ENCODE peak calls at places on chromosome 13, in ten cellular contexts. K is uterus, A is sigmoid colon, S is adrenal gland, F is Peyer's patch, X is testis, B is body of pancreas, G is heart left ventricle, M is gastrocnemius medialis, N is IMR-90. U is an unnamed sample.

GRCh38 chr13:111007209-111007608 is 92.3 kb upstream of the ANKRD10 start:
- DNase-seq in K (no peak), A (no peak), S (no peak), F (no peak), X (no peak), B (no peak), G (no peak), M (no peak), N (no peak), U (no peak)

GRCh38 chr13:79626924-79627323 is 146.0 kb downstream of the NDFIP2 start:
- DNase-seq in K (no peak), A (no peak), S (no peak), F (no peak), X (no peak), B (no peak), G (no peak), M (no peak), N (no peak), U (no peak)

GRCh38 chr13:110390572-110390971 is 83.5 kb downstream of the COL4A2 start:
- DNase-seq in K (no peak), A (no peak), S (no peak), F (no peak), X (no peak), B (no peak), G (no peak), M (no peak), N (peak), U (no peak)

GRCh38 chr13:110758195-110758594 is 44.7 kb downstream of the ING1 start:
- DNase-seq in K (no peak), A (no peak), S (no peak), F (no peak), X (no peak), B (peak), G (no peak), M (no peak), N (peak), U (no peak)

GRCh38 chr13:67049744-67050143 is 180.4 kb downstream of the PCDH9 start:
- DNase-seq in K (no peak), A (no peak), S (no peak), F (no peak), X (no peak), B (no peak), G (no peak), M (no peak), N (no peak), U (no peak)

GRCh38 chr13:21014666-21015170 is 46.7 kb downstream of the LATS2 start:
- DNase-seq in K (peak), A (peak), S (peak), F (peak), X (no peak), B (no peak), G (peak), M (peak), N (peak), U (no peak)

GRCh38 chr13:23673354-23673753 is 103.1 kb downstream of the TNFRSF19 start:
- DNase-seq in K (peak), A (no peak), S (no peak), F (no peak), X (no peak), B (peak), G (no peak), M (peak), N (peak), U (no peak)

GRCh38 chr13:88622362-88622973 is 951.3 kb downstream of the SLITRK5 start:
- DNase-seq in K (no peak), A (no peak), S (no peak), F (peak), X (no peak), B (no peak), G (no peak), M (no peak), N (no peak), U (no peak)

GRCh38 chr13:91133941-91134772 is 213.3 kb upstream of the MIR17HG start:
- DNase-seq in K (no peak), A (no peak), S (peak), F (peak), X (peak), B (peak), G (peak), M (no peak), N (peak), U (peak)

GRCh38 chr13:35874704-35875103 is 256.5 kb downstream of the DCLK1 start:
- DNase-seq in K (no peak), A (no peak), S (no peak), F (no peak), X (no peak), B (no peak), G (peak), M (peak), N (no peak), U (no peak)

GRCh38 chr13:110442946-110443632 is 118.4 kb downstream of the RAB20 start:
- DNase-seq in K (no peak), A (no peak), S (no peak), F (no peak), X (no peak), B (no peak), G (no peak), M (no peak), N (peak), U (no peak)

GRCh38 chr13:51148223-51148951 is 37.3 kb upstream of the C13orf42 start:
- DNase-seq in K (no peak), A (no peak), S (no peak), F (no peak), X (no peak), B (no peak), G (no peak), M (no peak), N (no peak), U (no peak)

GRCh38 chr13:106117035-106117434 is 418.4 kb downstream of the EFNB2 start:
- DNase-seq in K (no peak), A (no peak), S (no peak), F (no peak), X (no peak), B (no peak), G (no peak), M (no peak), N (peak), U (no peak)

GRCh38 chr13:33388254-33388998 is 102.9 kb upstream of the STARD13 start:
- DNase-seq in K (no peak), A (no peak), S (no peak), F (no peak), X (no peak), B (no peak), G (no peak), M (no peak), N (no peak), U (no peak)

GRCh38 chr13:20654156-20654555 is 49.3 kb upstream of the IL17D start:
- DNase-seq in K (no peak), A (no peak), S (no peak), F (no peak), X (no peak), B (no peak), G (no peak), M (no peak), N (peak), U (no peak)

GRCh38 chr13:111956261-111957151 is 110.4 kb upstream of the SOX1 start:
- DNase-seq in K (no peak), A (peak), S (no peak), F (no peak), X (no peak), B (no peak), G (no peak), M (no peak), N (no peak), U (no peak)

GRCh38 chr13:52827839-52828238 is 20.6 kb downstream of the PCDH8 start:
- DNase-seq in K (no peak), A (no peak), S (no peak), F (no peak), X (no peak), B (no peak), G (no peak), M (no peak), N (no peak), U (no peak)

GRCh38 chr13:73536865-73537264 is 478.1 kb downstream of the KLF5 start:
- DNase-seq in K (no peak), A (no peak), S (no peak), F (no peak), X (no peak), B (no peak), G (no peak), M (no peak), N (no peak), U (no peak)

GRCh38 chr13:21691928-21692327 is 21.1 kb downstream of the FGF9 start:
- DNase-seq in K (no peak), A (no peak), S (no peak), F (no peak), X (no peak), B (no peak), G (no peak), M (no peak), N (no peak), U (no peak)

GRCh38 chr13:28494537-28494860 is 429 bp downstream of the FLT1 start:
- DNase-seq in K (no peak), A (no peak), S (peak), F (no peak), X (no peak), B (no peak), G (no peak), M (no peak), N (no peak), U (no peak)

GRCh38 chr13:111318396-111318795 is 2.0 kb upstream of the TEX29 start:
- DNase-seq in K (no peak), A (no peak), S (no peak), F (peak), X (no peak), B (no peak), G (no peak), M (no peak), N (peak), U (no peak)

GRCh38 chr13:40094056-40094455 is 438.6 kb downstream of the COG6 start:
- DNase-seq in K (no peak), A (no peak), S (no peak), F (no peak), X (no peak), B (no peak), G (no peak), M (no peak), N (no peak), U (no peak)

GRCh38 chr13:50130686-50131051 is 115.4 kb downstream of the KCNRG start:
- DNase-seq in K (no peak), A (no peak), S (peak), F (peak), X (no peak), B (no peak), G (peak), M (no peak), N (peak), U (no peak)

GRCh38 chr13:94384217-94384905 is 95.1 kb downstream of the DCT start:
- DNase-seq in K (no peak), A (no peak), S (no peak), F (no peak), X (no peak), B (no peak), G (no peak), M (no peak), N (peak), U (no peak)

GRCh38 chr13:65929436-65929835 is 1300.7 kb downstream of the PCDH9 start:
- DNase-seq in K (no peak), A (no peak), S (no peak), F (no peak), X (no peak), B (no peak), G (no peak), M (no peak), N (peak), U (no peak)

GRCh38 chr13:25085125-25085742 is 10.7 kb upstream of the PABPC3 start:
- DNase-seq in K (no peak), A (no peak), S (peak), F (no peak), X (peak), B (peak), G (no peak), M (no peak), N (peak), U (no peak)

GRCh38 chr13:70125693-70126092 is 17.4 kb upstream of the KLHL1 start:
- DNase-seq in K (no peak), A (no peak), S (no peak), F (no peak), X (no peak), B (no peak), G (no peak), M (no peak), N (no peak), U (no peak)

GRCh38 chr13:27183561-27184147 is 12.0 kb upstream of the USP12 start:
- DNase-seq in K (no peak), A (no peak), S (no peak), F (no peak), X (no peak), B (peak), G (no peak), M (no peak), N (peak), U (no peak)

GRCh38 chr13:27556109-27556508 is 64.2 kb downstream of the LNX2 start:
- DNase-seq in K (no peak), A (peak), S (no peak), F (no peak), X (no peak), B (peak), G (no peak), M (no peak), N (peak), U (no peak)

GRCh38 chr13:47890146-47890814 is 110.8 kb downstream of the SUCLA2 start:
- DNase-seq in K (no peak), A (no peak), S (no peak), F (no peak), X (no peak), B (no peak), G (no peak), M (no peak), N (no peak), U (no peak)

GRCh38 chr13:41263261-41263971 is at the start of gene MTRF1:
- DNase-seq in K (peak), A (peak), S (peak), F (peak), X (peak), B (peak), G (peak), M (peak), N (peak), U (peak)
- TF ChIP-seq POLR2A in K (no peak), A (no peak), S (peak), F (no peak), X (no peak), B (peak), G (no peak), M (peak), N (no peak), U (peak)

GRCh38 chr13:41428155-41428554 is 29.2 kb upstream of the RGCC start:
- DNase-seq in K (no peak), A (no peak), S (no peak), F (no peak), X (no peak), B (no peak), G (no peak), M (no peak), N (no peak), U (no peak)

GRCh38 chr13:41426047-41426446 is 31.3 kb upstream of the RGCC start:
- DNase-seq in K (no peak), A (no peak), S (no peak), F (no peak), X (no peak), B (no peak), G (no peak), M (no peak), N (no peak), U (no peak)

DNA sequence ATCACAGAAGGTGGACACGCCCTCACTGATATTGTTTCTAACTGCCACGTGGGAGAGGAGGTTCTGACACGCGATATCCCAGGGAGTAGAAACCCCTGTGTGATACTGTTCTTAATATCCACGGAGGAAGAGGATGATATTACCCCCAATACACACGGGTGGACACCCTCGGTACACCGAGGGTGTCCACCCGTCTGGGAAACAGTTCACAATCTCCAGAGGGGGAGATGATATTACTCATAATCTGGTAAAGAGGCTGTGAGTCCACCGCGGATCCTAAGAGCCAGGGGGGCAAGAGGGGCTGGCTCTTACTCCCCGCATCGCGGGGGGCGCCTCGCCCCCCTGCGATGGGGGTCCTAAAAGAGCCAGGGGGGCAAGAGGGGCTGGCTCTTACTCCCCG is 29.6 kb upstream of the RGCC start:
- DNase-seq in K (no peak), A (no peak), S (no peak), F (no peak), X (no peak), B (no peak), G (no peak), M (no peak), N (no peak), U (no peak)
- H3K4me3 ChIP-seq in K (no peak), A (peak), S (no peak), F (no peak), X (peak), B (no peak), G (peak), M (peak), N (no peak), U (peak)

GRCh38 chr13:60169239-60170031 is 5.7 kb upstream of the DIAPH3 start:
- DNase-seq in K (no peak), A (no peak), S (no peak), F (no peak), X (no peak), B (no peak), G (no peak), M (no peak), N (no peak), U (no peak)
- TF ChIP-seq CTCF in K (no peak), A (no peak), S (no peak), F (no peak), X (no peak), B (no peak), G (no peak), M (no peak), N (peak), U (no peak)

DNA sequence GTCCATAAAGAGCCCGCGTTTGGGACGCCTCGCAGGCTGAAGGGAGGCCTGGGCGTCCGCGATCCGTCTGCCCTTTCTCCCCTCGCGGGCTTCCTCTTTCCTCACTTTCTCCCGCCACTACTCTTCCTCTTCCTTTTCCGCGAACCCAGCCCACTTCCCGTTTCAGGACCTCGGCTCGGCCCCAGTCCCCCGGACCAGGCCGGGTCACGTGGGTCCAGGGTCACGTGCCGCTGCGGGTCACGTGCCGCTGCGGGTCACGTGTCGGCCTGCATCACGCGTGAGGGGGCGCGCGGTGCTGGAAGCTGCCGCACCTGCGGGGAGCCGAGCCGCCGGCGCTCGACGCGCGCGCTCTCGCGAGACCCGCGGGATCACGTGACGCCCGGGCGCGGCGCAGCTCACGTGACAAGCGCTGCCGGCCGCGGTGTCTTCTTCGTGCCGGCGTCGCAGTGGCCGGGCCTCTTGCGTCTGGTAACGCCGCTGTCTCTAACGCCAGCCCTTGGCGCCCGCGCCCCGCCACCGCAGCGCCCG is at the start of gene LAMP1:
- DNase-seq in K (peak), A (peak), S (peak), F (peak), X (peak), B (peak), G (peak), M (peak), N (peak), U (peak)
- TF ChIP-seq POLR2A in K (peak), A (peak), S (peak), F (peak), X (peak), B (peak), G (no peak), M (peak), N (peak), U (peak)

GRCh38 chr13:78160793-78161192 is 242.2 kb upstream of the EDNRB start:
- DNase-seq in K (no peak), A (no peak), S (no peak), F (no peak), X (no peak), B (no peak), G (no peak), M (no peak), N (peak), U (no peak)
- H3K4me3 ChIP-seq in K (no peak), A (no peak), S (no peak), F (no peak), X (no peak), B (no peak), G (no peak), M (no peak), N (no peak), U (no peak)

GRCh38 chr13:98313023-98313937 is 136.2 kb upstream of the RNF113B start:
- DNase-seq in K (no peak), A (no peak), S (no peak), F (no peak), X (peak), B (peak), G (no peak), M (no peak), N (no peak), U (no peak)

GRCh38 chr13:98317573-98318171 is 140.6 kb upstream of the RNF113B start:
- DNase-seq in K (no peak), A (no peak), S (no peak), F (no peak), X (no peak), B (no peak), G (no peak), M (no peak), N (no peak), U (no peak)

GRCh38 chr13:98313938-98314292 is 136.8 kb upstream of the RNF113B start:
- DNase-seq in K (no peak), A (no peak), S (peak), F (no peak), X (no peak), B (peak), G (no peak), M (no peak), N (no peak), U (no peak)

GRCh38 chr13:98315902-98316301 is 138.8 kb upstream of the RNF113B start:
- DNase-seq in K (no peak), A (no peak), S (no peak), F (no peak), X (no peak), B (no peak), G (no peak), M (no peak), N (no peak), U (no peak)

DNA sequence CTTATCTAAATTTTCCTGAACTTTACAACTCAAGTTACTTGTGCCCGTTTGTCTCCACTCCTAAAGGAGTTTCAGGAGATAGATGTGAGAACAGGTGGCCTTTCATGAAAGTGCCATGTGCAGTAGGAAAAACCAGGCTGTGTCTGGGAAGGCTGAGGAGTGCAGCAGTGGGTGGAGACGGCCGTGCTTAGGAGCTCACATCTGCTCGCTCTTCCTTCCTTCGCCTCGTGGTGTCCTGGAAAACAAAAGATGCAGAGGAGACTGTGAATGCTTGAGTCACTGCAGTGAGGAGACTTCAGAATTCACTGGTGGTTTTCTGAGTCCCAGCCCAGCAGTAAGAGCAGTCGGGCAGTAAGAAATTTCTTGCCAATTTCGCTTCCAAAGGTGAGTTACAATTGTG is 138.4 kb upstream of the RNF113B start:
- DNase-seq in K (no peak), A (no peak), S (no peak), F (no peak), X (no peak), B (no peak), G (no peak), M (no peak), N (peak), U (no peak)
- TF ChIP-seq CTCF in K (no peak), A (no peak), S (no peak), F (no peak), X (no peak), B (no peak), G (no peak), M (no peak), N (peak), U (no peak)

DNA sequence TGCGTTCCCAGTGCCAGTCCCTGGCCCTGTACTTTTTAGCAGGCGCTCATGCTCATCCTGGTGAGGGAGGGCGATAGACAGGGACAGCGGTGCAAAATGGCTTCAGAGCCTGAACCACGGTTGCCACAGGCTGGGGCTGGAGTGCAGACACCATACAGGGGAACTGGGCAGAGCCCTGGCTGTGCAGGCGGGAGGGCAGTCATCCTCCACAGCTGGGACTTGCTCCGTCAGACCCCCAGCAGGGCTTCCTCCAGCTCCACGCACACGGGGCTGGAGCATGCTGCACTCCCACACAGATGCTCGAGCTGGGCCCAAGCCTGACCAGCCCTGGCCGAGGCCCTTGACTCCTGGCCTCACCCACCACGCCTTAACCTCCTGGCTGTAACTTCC is 23.7 kb downstream of the TFDP1 start:
- DNase-seq in K (no peak), A (no peak), S (no peak), F (no peak), X (no peak), B (no peak), G (no peak), M (no peak), N (no peak), U (no peak)
- TF ChIP-seq POLR2A in K (no peak), A (no peak), S (no peak), F (no peak), X (no peak), B (no peak), G (no peak), M (no peak), N (no peak), U (no peak)

DNA sequence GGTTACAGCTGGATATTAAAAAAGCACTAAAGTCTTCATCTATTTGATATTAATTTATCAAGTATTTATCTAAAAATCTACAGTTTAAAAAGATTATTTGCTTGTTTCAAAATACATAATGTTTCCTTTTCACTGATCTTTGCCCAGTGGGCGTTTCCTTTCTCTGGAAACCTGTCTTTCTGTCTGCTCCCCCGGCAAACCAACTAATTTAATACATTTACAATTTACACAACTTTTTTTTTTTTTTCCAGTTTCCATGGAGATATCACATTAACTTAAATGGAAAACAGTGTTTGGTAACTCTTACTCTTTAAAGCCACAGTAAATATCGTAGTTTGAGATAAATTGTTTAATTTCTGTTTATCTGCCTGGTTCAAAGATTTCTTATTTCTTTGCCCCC is 5.3 kb downstream of the GPC6 start:
- DNase-seq in K (no peak), A (no peak), S (no peak), F (no peak), X (no peak), B (no peak), G (no peak), M (no peak), N (no peak), U (no peak)
- H3K4me3 ChIP-seq in K (no peak), A (no peak), S (no peak), F (no peak), X (no peak), B (no peak), G (no peak), M (no peak), N (no peak), U (no peak)

U was measured in tibial nerve.